ENCODE peak calls at places on chromosomes 1 and 21, in seven cellular contexts. T, Y, Z, H, J, U and P are unnamed samples.

GRCh38 chr1:110285316-110285715 is 53.9 kb upstream of the RBM15 start:
- DNase-seq in T (no peak), Y (no peak), Z (no peak), H (no peak), J (no peak), U (no peak), P (peak)

GRCh38 chr1:178528219-178528962 is 15.5 kb downstream of the TEX35 start:
- DNase-seq in T (no peak), Y (no peak), Z (no peak), H (no peak), J (no peak), U (no peak), P (no peak)

GRCh38 chr1:175192111-175192629 is 406 bp downstream of the KIAA0040 start:
- DNase-seq in T (no peak), Y (no peak), Z (peak), H (no peak), J (no peak), U (peak), P (no peak)

GRCh38 chr21:41817877-41818855 is 51.3 kb upstream of the RIPK4 start:
- DNase-seq in T (no peak), Y (no peak), Z (no peak), H (no peak), J (peak), U (no peak), P (no peak)

GRCh38 chr1:232805269-232806070 is at the start of gene MAP10:
- DNase-seq in T (peak), Y (no peak), Z (peak), H (peak), J (peak), U (peak), P (no peak)

GRCh38 chr1:156644146-156644545 is 2.2 kb downstream of the BCAN start:
- DNase-seq in T (no peak), Y (no peak), Z (no peak), H (no peak), J (no peak), U (no peak), P (no peak)

GRCh38 chr1:153509729-153510354 is 25.9 kb downstream of the S100A6 start:
- DNase-seq in T (no peak), Y (peak), Z (peak), H (no peak), J (no peak), U (no peak), P (no peak)

GRCh38 chr1:198534540-198535413 is 5.7 kb downstream of the ATP6V1G3 start:
- DNase-seq in T (no peak), Y (no peak), Z (no peak), H (no peak), J (no peak), U (no peak), P (no peak)

GRCh38 chr1:46735708-46736324 is 16.9 kb upstream of the EFCAB14 start:
- DNase-seq in T (peak), Y (peak), Z (no peak), H (no peak), J (no peak), U (no peak), P (no peak)

GRCh38 chr1:21381354-21381753 is 58.6 kb upstream of the NBPF3 start:
- DNase-seq in T (no peak), Y (no peak), Z (no peak), H (no peak), J (no peak), U (no peak), P (no peak)

GRCh38 chr1:30652151-30652915 is 71.1 kb downstream of the MATN1 start:
- DNase-seq in T (no peak), Y (no peak), Z (no peak), H (no peak), J (no peak), U (no peak), P (no peak)

GRCh38 chr1:9655127-9655723 is 3.7 kb downstream of the PIK3CD start:
- DNase-seq in T (no peak), Y (no peak), Z (no peak), H (peak), J (no peak), U (no peak), P (no peak)

GRCh38 chr1:172239894-172240293 is 180.6 kb upstream of the C1orf105 start:
- DNase-seq in T (no peak), Y (no peak), Z (no peak), H (no peak), J (no peak), U (no peak), P (no peak)

GRCh38 chr1:168081373-168082007 is 55.2 kb downstream of the GPR161 start:
- DNase-seq in T (no peak), Y (peak), Z (no peak), H (no peak), J (no peak), U (no peak), P (peak)

GRCh38 chr1:41410462-41410861 is 49.2 kb downstream of the FOXO6 start:
- DNase-seq in T (no peak), Y (no peak), Z (no peak), H (no peak), J (no peak), U (no peak), P (no peak)

GRCh38 chr1:179169616-179170467 is 59.6 kb downstream of the ABL2 start:
- DNase-seq in T (no peak), Y (no peak), Z (no peak), H (no peak), J (no peak), U (no peak), P (no peak)

GRCh38 chr1:85451236-85451830 is 13.6 kb downstream of the DDAH1 start:
- DNase-seq in T (no peak), Y (no peak), Z (no peak), H (no peak), J (no peak), U (no peak), P (no peak)

GRCh38 chr1:15261155-15262002 is 14.4 kb downstream of the FHAD1 start:
- DNase-seq in T (peak), Y (peak), Z (no peak), H (no peak), J (peak), U (no peak), P (no peak)

GRCh38 chr1:24720152-24720551 is 25.1 kb upstream of the CLIC4 start:
- DNase-seq in T (peak), Y (peak), Z (peak), H (no peak), J (no peak), U (no peak), P (no peak)

GRCh38 chr1:182784556-182785171 is 4.9 kb upstream of the NPL start:
- DNase-seq in T (peak), Y (peak), Z (no peak), H (no peak), J (no peak), U (no peak), P (no peak)

GRCh38 chr21:16280731-16281130 is 550.9 kb downstream of the USP25 start:
- DNase-seq in T (no peak), Y (no peak), Z (no peak), H (no peak), J (no peak), U (no peak), P (no peak)

GRCh38 chr21:39312112-39313041 is 1.1 kb downstream of the BRWD1 start:
- DNase-seq in T (peak), Y (peak), Z (peak), H (peak), J (peak), U (peak), P (no peak)

GRCh38 chr1:83828456-83828855 is 170.5 kb downstream of the TTLL7 start:
- DNase-seq in T (no peak), Y (no peak), Z (no peak), H (no peak), J (no peak), U (no peak), P (no peak)

GRCh38 chr1:32485554-32486255 is 20.8 kb downstream of the ZBTB8B start:
- DNase-seq in T (no peak), Y (no peak), Z (no peak), H (no peak), J (no peak), U (no peak), P (no peak)

GRCh38 chr1:61330018-61330417 is 247.7 kb downstream of the NFIA start:
- DNase-seq in T (no peak), Y (no peak), Z (no peak), H (no peak), J (no peak), U (no peak), P (no peak)

GRCh38 chr1:155912056-155912536 is 947 bp upstream of the RIT1 start:
- DNase-seq in T (no peak), Y (no peak), Z (no peak), H (no peak), J (no peak), U (no peak), P (no peak)

GRCh38 chr1:152646656-152647055 is 16.5 kb upstream of the LCE2D start:
- DNase-seq in T (no peak), Y (no peak), Z (no peak), H (no peak), J (no peak), U (no peak), P (no peak)

GRCh38 chr21:28492127-28492526 is 500.6 kb downstream of the LTN1 start:
- DNase-seq in T (no peak), Y (no peak), Z (no peak), H (no peak), J (no peak), U (no peak), P (no peak)

GRCh38 chr1:43444151-43444826 is 9.4 kb downstream of the HYI start:
- DNase-seq in T (no peak), Y (no peak), Z (no peak), H (no peak), J (no peak), U (no peak), P (no peak)

GRCh38 chr1:147842578-147842977 is 60.0 kb upstream of the GJA8 start:
- DNase-seq in T (no peak), Y (no peak), Z (no peak), H (no peak), J (no peak), U (no peak), P (no peak)

GRCh38 chr1:41860214-41860613 is 58.5 kb downstream of the HIVEP3 start:
- DNase-seq in T (no peak), Y (no peak), Z (no peak), H (no peak), J (no peak), U (no peak), P (no peak)